ENCODE peak calls at places on chromosomes 11 and 22, in six cellular contexts. Z, I, Y, P, N and B are unnamed samples. For H3K4me1, the result is how much of the 10 kb centered on the place peaks cover.

GRCh38 chr11:22627421-22627820 is 1.8 kb upstream of the FANCF start:
- DNase-seq in Z (no peak), I (no peak), Y (no peak), P (no peak), N (no peak), B (no peak)

GRCh38 chr11:120709808-120710207 is 198.3 kb downstream of the GRIK4 start:
- DNase-seq in Z (no peak), I (no peak), Y (no peak), P (peak), N (no peak), B (no peak)

GRCh38 chr22:31749636-31750364 is at the start of gene PRR14L:
- DNase-seq in Z (peak), I (peak), Y (peak), P (peak), N (peak), B (peak)

GRCh38 chr22:20575724-20576444 is 68.5 kb downstream of the MED15 start:
- DNase-seq in Z (no peak), I (no peak), Y (no peak), P (peak), N (no peak), B (no peak)

GRCh38 chr11:73318501-73319011 is 10.5 kb downstream of the ARHGEF17 start:
- DNase-seq in Z (no peak), I (no peak), Y (no peak), P (no peak), N (no peak), B (no peak)

GRCh38 chr11:69865707-69866106 is 46.5 kb upstream of the FGF3 start:
- DNase-seq in Z (no peak), I (no peak), Y (no peak), P (no peak), N (no peak), B (no peak)

GRCh38 chr22:38461414-38462081 is 6.3 kb upstream of the KDELR3 start:
- DNase-seq in Z (peak), I (peak), Y (peak), P (peak), N (peak), B (peak)

GRCh38 chr11:45366196-45366595 is 80.1 kb upstream of the SYT13 start:
- DNase-seq in Z (no peak), I (no peak), Y (no peak), P (peak), N (peak), B (no peak)

GRCh38 chr22:44357296-44357961 is 44.7 kb upstream of the SHISAL1 start:
- DNase-seq in Z (no peak), I (no peak), Y (no peak), P (no peak), N (no peak), B (no peak)

GRCh38 chr22:45562537-45563361 is 60.1 kb downstream of the FBLN1 start:
- DNase-seq in Z (peak), I (no peak), Y (no peak), P (no peak), N (no peak), B (no peak)

GRCh38 chr22:19761500-19762314 is 1.1 kb downstream of the TBX1 start:
- DNase-seq in Z (no peak), I (no peak), Y (no peak), P (no peak), N (peak), B (no peak)

GRCh38 chr11:77568306-77568705 is 21.4 kb upstream of the AQP11 start:
- DNase-seq in Z (no peak), I (no peak), Y (no peak), P (no peak), N (no peak), B (no peak)

GRCh38 chr11:27705873-27706820 is 5.9 kb upstream of the BDNF start:
- DNase-seq in Z (no peak), I (no peak), Y (no peak), P (no peak), N (peak), B (peak)
- H3K4me1 ChIP-seq in Z (under half), I (under half), Y (under half), P (under half), N (under half), B (under half)

GRCh38 chr11:47398551-47398950 is 9.8 kb upstream of the SLC39A13 start:
- DNase-seq in Z (no peak), I (no peak), Y (no peak), P (no peak), N (no peak), B (no peak)
- H3K4me1 ChIP-seq in Z (under half), I (under half), Y (under half), P (under half), N (under half), B (under half)

DNA sequence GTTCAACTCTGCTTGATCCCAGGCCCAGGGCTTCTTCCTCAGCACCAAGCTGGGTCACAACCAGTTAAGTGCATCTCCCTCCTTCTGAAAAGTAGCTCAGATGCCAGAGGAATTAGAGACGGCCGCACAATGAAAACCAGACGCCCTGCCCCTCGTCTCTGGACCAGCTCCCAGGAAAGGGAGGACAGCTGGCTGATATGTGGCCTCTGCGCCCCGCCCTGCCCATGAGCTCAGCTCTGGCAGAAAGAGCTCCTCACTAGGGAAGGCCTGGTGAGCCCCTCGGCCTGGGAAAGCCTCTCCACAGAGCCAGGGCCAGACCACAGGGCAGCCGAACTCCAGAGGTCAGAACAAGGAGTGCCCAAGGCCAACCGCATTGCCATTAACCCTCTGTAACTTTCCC is 18.1 kb upstream of the SCGB1A1 start:
- DNase-seq in Z (peak), I (peak), Y (peak), P (peak), N (peak), B (no peak)
- H3K4me1 ChIP-seq in Z (half or more), I (under half), Y (half or more), P (under half), N (under half), B (under half)

GRCh38 chr22:46756097-46756496 is 6.4 kb upstream of the TBC1D22A start:
- DNase-seq in Z (no peak), I (no peak), Y (no peak), P (no peak), N (no peak), B (no peak)
- H3K4me1 ChIP-seq in Z (under half), I (under half), Y (half or more), P (under half), N (under half), B (under half)

GRCh38 chr22:35894937-35895708 is 133.5 kb downstream of the RBFOX2 start:
- DNase-seq in Z (peak), I (peak), Y (peak), P (peak), N (peak), B (no peak)

GRCh38 chr22:35891442-35891841 is 137.2 kb downstream of the RBFOX2 start:
- DNase-seq in Z (no peak), I (no peak), Y (no peak), P (no peak), N (no peak), B (no peak)

GRCh38 chr22:35894464-35894878 is 134.2 kb downstream of the RBFOX2 start:
- DNase-seq in Z (no peak), I (peak), Y (peak), P (no peak), N (no peak), B (no peak)

GRCh38 chr22:35892192-35892591 is 136.4 kb downstream of the RBFOX2 start:
- DNase-seq in Z (no peak), I (no peak), Y (no peak), P (no peak), N (peak), B (peak)

GRCh38 chr22:35893698-35894097 is 134.9 kb downstream of the RBFOX2 start:
- DNase-seq in Z (no peak), I (no peak), Y (peak), P (peak), N (peak), B (peak)
- H3K4me1 ChIP-seq in Z (under half), I (under half), Y (half or more), P (under half), N (under half), B (under half)